ENCODE peak calls at places on chromosomes 7 and 10, in eight cellular contexts. C is prostate gland, Y is adrenal gland, H is tibial nerve, T is hepatocyte, N is left ventricle myocardium inferior, X is kidney, J is GM12865. L is an unnamed sample.

GRCh38 chr7:24137338-24137737 is 146.7 kb upstream of the NPY start:
- DNase-seq in X (no peak), Y (no peak), T (no peak), H (no peak), J (no peak), N (no peak), C (no peak), L (no peak)

GRCh38 chr10:33271969-33272583 is 62.4 kb downstream of the NRP1 start:
- DNase-seq in T (no peak), N (no peak), Y (no peak), H (no peak), X (no peak), J (no peak), C (no peak), L (no peak)

GRCh38 chr10:78721231-78721630 is 347.5 kb upstream of the ZMIZ1 start:
- DNase-seq in X (no peak), H (no peak), T (no peak), Y (no peak), C (no peak), N (no peak), J (no peak), L (no peak)

GRCh38 chr7:47722126-47722525 is 140.2 kb upstream of the TNS3 start:
- DNase-seq in J (no peak), Y (no peak), H (no peak), X (no peak), C (no peak), T (no peak), N (no peak), L (no peak)

GRCh38 chr7:123425246-123425645 is 109.1 kb downstream of the IQUB start:
- DNase-seq in H (no peak), X (no peak), N (no peak), Y (no peak), T (no peak), C (no peak), J (no peak), L (no peak)

GRCh38 chr10:26485150-26485941 is 47.2 kb downstream of the APBB1IP start:
- DNase-seq in C (no peak), J (no peak), T (peak), H (no peak), Y (peak), X (no peak), N (no peak), L (no peak)

GRCh38 chr7:158570449-158571170 is 17.0 kb downstream of the PTPRN2 start:
- DNase-seq in T (no peak), J (no peak), X (no peak), Y (no peak), N (no peak), H (no peak), C (no peak), L (no peak)

GRCh38 chr10:79219276-79219957 is 127.9 kb upstream of the PPIF start:
- DNase-seq in N (peak), C (no peak), H (no peak), X (peak), Y (peak), J (no peak), T (no peak), L (no peak)

GRCh38 chr7:34991938-34992840 is 45.1 kb downstream of the DPY19L1 start:
- DNase-seq in J (peak), C (no peak), H (no peak), Y (peak), N (no peak), T (no peak), X (no peak), L (no peak)

GRCh38 chr7:1671876-1672451 is 1.9 kb downstream of the ELFN1 start:
- DNase-seq in C (no peak), Y (peak), H (no peak), T (peak), N (no peak), X (peak), J (no peak), L (no peak)

GRCh38 chr10:119139464-119140067 is 25.9 kb downstream of the SFXN4 start:
- DNase-seq in C (peak), H (no peak), Y (peak), X (no peak), J (peak), T (no peak), N (peak), L (no peak)

GRCh38 chr10:69425513-69426298 is 9.0 kb upstream of the TACR2 start:
- DNase-seq in N (no peak), H (no peak), Y (no peak), T (peak), X (no peak), J (no peak), C (peak), L (no peak)

GRCh38 chr10:124575107-124576035 is 113.7 kb downstream of the LHPP start:
- DNase-seq in H (no peak), N (no peak), Y (peak), T (no peak), X (peak), J (no peak), C (no peak), L (no peak)

GRCh38 chr7:45990276-45990675 is 69.2 kb upstream of the IGFBP3 start:
- DNase-seq in C (no peak), N (no peak), X (no peak), H (no peak), T (no peak), Y (no peak), J (no peak), L (no peak)

GRCh38 chr10:124296121-124296812 is 122.5 kb downstream of the OAT start:
- DNase-seq in H (no peak), C (no peak), J (peak), X (no peak), N (no peak), Y (no peak), T (peak), L (no peak)

GRCh38 chr10:7000063-7000462 is 410.8 kb downstream of the SFMBT2 start:
- DNase-seq in Y (no peak), T (no peak), X (no peak), J (no peak), C (no peak), N (no peak), H (no peak), L (no peak)

GRCh38 chr10:25175527-25176420 is 973 bp downstream of the GPR158 start:
- DNase-seq in N (no peak), H (no peak), C (peak), J (no peak), X (peak), Y (peak), T (peak), L (no peak)

GRCh38 chr7:88269606-88270005 is 37.1 kb downstream of the STEAP4 start:
- DNase-seq in N (no peak), J (no peak), Y (no peak), X (no peak), H (no peak), C (no peak), T (no peak), L (no peak)

GRCh38 chr10:87861566-87861952 is 1.8 kb downstream of the KLLN start:
- DNase-seq in Y (peak), H (peak), C (peak), X (peak), N (peak), J (peak), T (peak), L (peak)

GRCh38 chr7:33399528-33400213 is 270.3 kb downstream of the BBS9 start:
- DNase-seq in H (no peak), C (no peak), T (no peak), N (no peak), J (no peak), X (no peak), Y (no peak), L (no peak)

GRCh38 chr7:74535951-74536356 is 82.2 kb downstream of the GTF2IRD1 start:
- DNase-seq in N (no peak), T (no peak), H (no peak), C (no peak), Y (no peak), X (no peak), J (no peak), L (no peak)

GRCh38 chr7:87564290-87564963 is 36.3 kb downstream of the ABCB1 start:
- DNase-seq in X (no peak), J (peak), C (no peak), H (no peak), N (no peak), Y (peak), T (peak), L (no peak)

GRCh38 chr10:90175161-90175681 is 473.8 kb downstream of the KIF20B start:
- DNase-seq in C (no peak), X (no peak), Y (peak), T (no peak), J (no peak), H (no peak), N (peak), L (no peak)

GRCh38 chr7:157900011-157900410 is 563.2 kb downstream of the DNAJB6 start:
- DNase-seq in X (no peak), J (no peak), T (no peak), H (no peak), N (no peak), C (peak), Y (no peak), L (no peak)

GRCh38 chr10:101567165-101568006 is 20.7 kb downstream of the POLL start:
- DNase-seq in N (no peak), C (no peak), H (no peak), X (no peak), T (no peak), J (no peak), Y (peak), L (no peak)

GRCh38 chr10:101035314-101035713 is 4.3 kb downstream of the SFXN3 start:
- DNase-seq in T (no peak), C (no peak), H (no peak), Y (no peak), J (no peak), N (no peak), X (peak), L (no peak)

GRCh38 chr10:26177341-26177740 is 39.2 kb upstream of the GAD2 start:
- DNase-seq in X (no peak), C (no peak), Y (no peak), H (no peak), J (no peak), T (no peak), N (no peak), L (no peak)

GRCh38 chr10:71246591-71247143 is 34.3 kb downstream of the UNC5B start:
- DNase-seq in T (peak), C (peak), Y (no peak), H (no peak), J (no peak), N (peak), X (peak), L (no peak)

GRCh38 chr7:11252705-11253272 is 279.1 kb downstream of the PHF14 start:
- DNase-seq in N (no peak), H (no peak), C (no peak), Y (no peak), T (peak), J (peak), X (no peak), L (no peak)

GRCh38 chr7:141541375-141541774 is 9.8 kb upstream of the AGK start:
- DNase-seq in H (no peak), N (no peak), T (no peak), X (no peak), Y (no peak), J (no peak), C (no peak), L (no peak)

GRCh38 chr10:47379445-47379785 is 4.7 kb downstream of the ZNF488 start:
- DNase-seq in J (no peak), C (no peak), H (no peak), X (no peak), T (no peak), N (no peak), Y (no peak), L (no peak)

GRCh38 chr10:125061557-125062243 is 98.7 kb downstream of the CTBP2 start:
- DNase-seq in X (peak), Y (no peak), J (peak), C (no peak), H (no peak), N (no peak), T (no peak), L (peak)

GRCh38 chr10:48614481-48615383 is 9.9 kb upstream of the ARHGAP22 start:
- DNase-seq in C (no peak), H (no peak), J (peak), T (no peak), N (no peak), X (no peak), Y (no peak), L (no peak)

GRCh38 chr10:71684356-71685173 is 35.0 kb downstream of the C10orf105 start:
- DNase-seq in H (no peak), X (no peak), C (no peak), Y (no peak), T (no peak), J (peak), N (no peak), L (no peak)

GRCh38 chr7:47483604-47484273 is 98.2 kb downstream of the TNS3 start:
- DNase-seq in T (no peak), X (peak), Y (no peak), H (no peak), N (no peak), C (no peak), J (no peak), L (no peak)

GRCh38 chr10:131662851-131663250 is 238.0 kb upstream of the PPP2R2D start:
- DNase-seq in T (no peak), X (peak), Y (no peak), C (no peak), H (no peak), N (no peak), J (no peak), L (no peak)

GRCh38 chr7:1853619-1854520 is 183.8 kb downstream of the ELFN1 start:
- DNase-seq in T (no peak), Y (peak), J (no peak), X (peak), H (no peak), C (no peak), N (peak), L (no peak)

GRCh38 chr7:102983602-102984001 is 70.8 kb downstream of the LRRC17 start:
- DNase-seq in H (no peak), X (no peak), C (no peak), J (no peak), Y (no peak), N (no peak), T (no peak), L (no peak)

GRCh38 chr7:106382129-106382528 is 97.3 kb upstream of the NAMPT start:
- DNase-seq in J (no peak), C (no peak), H (no peak), N (no peak), X (no peak), T (no peak), Y (no peak), L (no peak)

GRCh38 chr7:28572321-28573058 is 160.2 kb downstream of the CREB5 start:
- DNase-seq in N (no peak), T (no peak), J (no peak), X (no peak), C (peak), Y (no peak), H (no peak), L (no peak)

GRCh38 chr7:28573059-28573553 is 160.8 kb downstream of the CREB5 start:
- DNase-seq in H (peak), J (peak), C (peak), T (no peak), N (peak), X (peak), Y (no peak), L (no peak)

GRCh38 chr7:28570970-28571288 is 158.6 kb downstream of the CREB5 start:
- DNase-seq in J (no peak), C (no peak), Y (no peak), H (no peak), X (no peak), T (no peak), N (no peak), L (no peak)

GRCh38 chr7:28571405-28571804 is 159.1 kb downstream of the CREB5 start:
- DNase-seq in H (no peak), Y (no peak), T (no peak), C (no peak), X (no peak), N (no peak), J (no peak), L (no peak)

GRCh38 chr7:28570113-28570969 is 158.0 kb downstream of the CREB5 start:
- DNase-seq in Y (no peak), H (no peak), C (no peak), T (no peak), X (peak), J (peak), N (no peak), L (no peak)
- H3K4me3 ChIP-seq in Y (no peak), H (no peak), C (no peak), T (no peak), X (no peak), J (peak), N (no peak), L (no peak)

GRCh38 chr7:41955475-41956243 is 252.8 kb upstream of the INHBA start:
- DNase-seq in Y (peak), N (peak), T (peak), X (peak), J (no peak), C (peak), H (peak), L (peak)

GRCh38 chr7:41956276-41956675 is 253.4 kb upstream of the INHBA start:
- DNase-seq in C (no peak), N (no peak), J (no peak), H (no peak), T (no peak), Y (no peak), X (no peak), L (no peak)

GRCh38 chr7:41956712-41957111 is 253.8 kb upstream of the INHBA start:
- DNase-seq in T (no peak), Y (no peak), H (no peak), C (no peak), N (no peak), X (no peak), J (no peak), L (no peak)
- TF ChIP-seq CTCF in T (no peak), Y (no peak), H (no peak), C (no peak), N (no peak), X (no peak), J (no peak), L (no peak)

GRCh38 chr10:5448333-5449048 is 36.1 kb downstream of the NET1 start:
- DNase-seq in Y (no peak), X (no peak), C (no peak), N (no peak), T (peak), J (no peak), H (no peak), L (no peak)
- H3K4me3 ChIP-seq in Y (peak), X (peak), C (peak), N (peak), T (peak), J (no peak), H (peak), L (peak)

DNA sequence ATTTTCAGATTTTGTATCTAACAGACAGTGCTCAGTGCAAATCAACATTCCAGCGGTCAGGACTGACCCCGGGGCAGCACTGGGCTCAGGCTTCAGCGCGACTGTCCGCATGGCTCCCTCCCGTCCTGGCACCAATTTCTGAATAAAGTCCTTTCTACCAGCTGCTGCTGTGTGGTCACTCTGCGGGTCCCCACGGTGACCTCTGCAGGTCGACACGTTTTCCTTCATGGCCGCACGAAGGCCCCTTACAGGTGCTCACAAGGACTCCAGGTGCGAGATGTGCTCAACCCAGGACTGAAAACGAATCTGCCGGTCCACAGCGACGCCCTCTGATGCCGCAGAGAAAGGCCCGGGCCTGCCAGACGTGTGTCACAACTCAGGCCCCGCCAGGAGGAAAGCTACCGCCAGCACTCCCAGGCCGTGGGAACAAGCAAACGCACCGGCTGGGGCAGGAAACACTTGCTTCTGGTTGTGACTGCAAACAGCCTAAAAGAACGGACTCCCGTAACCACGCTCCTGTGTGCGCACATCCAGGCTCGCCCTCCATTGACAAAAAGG is 3.7 kb upstream of the UTF1 start:
- DNase-seq in C (no peak), Y (no peak), J (no peak), T (no peak), N (no peak), H (no peak), X (no peak), L (no peak)
- TF ChIP-seq CTCF in C (no peak), Y (no peak), J (no peak), T (no peak), N (no peak), H (no peak), X (no peak), L (no peak)

DNA sequence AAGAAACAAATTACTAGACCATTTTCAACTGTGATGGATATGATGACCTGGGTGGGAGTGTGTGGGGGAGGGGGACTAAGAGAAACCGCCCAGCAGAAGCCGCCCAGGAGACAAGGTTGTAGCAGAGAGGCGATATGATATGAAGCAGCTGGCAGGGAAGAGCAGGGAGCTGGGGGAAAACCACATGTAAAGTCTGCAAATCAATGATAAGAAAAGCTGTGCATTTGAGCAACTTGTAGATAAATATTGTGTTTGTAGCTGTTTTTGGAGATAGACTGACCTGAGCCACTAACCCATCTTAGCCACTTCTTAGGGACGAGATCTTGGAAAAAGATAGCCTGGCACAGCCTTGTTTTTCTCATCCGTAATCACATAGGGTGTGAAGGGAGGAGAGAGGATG is 252.6 kb downstream of the SEC23IP start:
- DNase-seq in T (no peak), X (no peak), H (no peak), J (no peak), N (no peak), C (no peak), Y (no peak), L (no peak)
- H3K4me3 ChIP-seq in T (no peak), X (no peak), H (no peak), J (no peak), N (no peak), C (no peak), Y (no peak), L (no peak)

DNA sequence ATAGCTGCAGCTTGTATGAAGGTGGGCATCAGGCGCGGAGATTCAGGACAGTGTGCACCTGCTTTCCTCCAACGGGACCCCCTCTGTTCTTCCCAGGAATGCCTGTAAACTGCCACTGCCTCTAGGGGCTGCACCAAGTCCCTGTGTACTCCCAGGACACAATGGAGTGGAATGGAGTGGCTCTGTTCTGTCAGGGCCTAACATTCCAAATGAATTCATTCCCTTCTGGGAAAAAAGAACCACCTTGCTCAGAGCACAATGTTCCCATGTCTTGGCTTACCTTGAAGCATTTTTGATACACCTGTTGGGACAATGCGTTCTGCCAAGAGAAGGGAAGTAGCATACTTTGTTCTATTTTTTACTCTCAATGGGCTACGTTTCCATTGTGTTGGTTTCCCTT is 339.4 kb downstream of the FRMD4A start:
- DNase-seq in N (no peak), C (peak), Y (no peak), X (no peak), J (no peak), T (no peak), H (no peak), L (no peak)
- TF ChIP-seq CTCF in N (peak), C (no peak), Y (no peak), X (no peak), J (no peak), T (no peak), H (no peak), L (no peak)

DNA sequence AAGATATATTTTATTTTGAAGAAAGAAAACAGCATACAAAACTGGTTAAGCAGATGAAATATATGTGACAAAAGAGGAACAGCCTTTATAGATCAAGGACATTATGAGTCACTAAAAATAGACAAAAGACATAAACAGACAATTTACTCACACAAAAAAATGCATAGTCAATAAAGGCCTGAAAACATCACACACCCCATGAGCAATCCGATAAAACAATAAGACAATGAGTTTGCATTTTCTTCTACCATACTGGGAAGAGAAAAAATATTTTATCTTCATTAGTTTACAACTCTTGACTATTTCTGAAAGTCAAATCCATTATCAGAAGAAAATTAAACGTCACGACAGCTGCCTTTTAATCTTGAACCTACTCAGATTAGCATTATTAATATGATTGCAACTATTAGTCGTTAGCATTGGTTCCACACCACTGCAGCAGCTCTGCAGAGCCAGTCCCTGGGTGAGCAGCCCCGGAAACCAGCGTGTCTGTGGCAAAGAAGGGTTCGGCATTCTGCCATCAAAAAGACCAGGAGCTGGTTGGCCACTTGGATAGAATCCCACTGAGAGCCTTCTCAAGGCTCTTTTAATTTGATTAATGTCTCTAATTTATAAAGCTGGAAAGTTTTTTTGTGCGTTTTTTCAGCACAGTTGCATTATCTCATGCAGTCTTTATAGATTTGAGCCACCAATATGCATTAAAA is 305.4 kb upstream of the SHH start:
- DNase-seq in J (no peak), N (no peak), Y (peak), T (no peak), C (no peak), X (no peak), H (no peak), L (no peak)
- H3K4me3 ChIP-seq in J (no peak), N (no peak), Y (no peak), T (no peak), C (no peak), X (no peak), H (no peak), L (no peak)